ENCODE peak calls at places on chromosomes 5 and 9, in five cellular contexts. One of them, this sample, is unnamed.

GRCh38 chr5:152124413-152125082 is 199.9 kb upstream of the GLRA1 start:
- DNase-seq in mammary epithelial cell: no peak
- DNase-seq in heart left ventricle: no peak
- DNase-seq in osteocyte: no peak
- DNase-seq in tibial artery: no peak
- DNase-seq in this sample: no peak

GRCh38 chr5:83895860-83896259 is 175.2 kb upstream of the HAPLN1 start:
- DNase-seq in mammary epithelial cell: peak
- DNase-seq in heart left ventricle: no peak
- DNase-seq in osteocyte: no peak
- DNase-seq in tibial artery: no peak
- DNase-seq in this sample: no peak

GRCh38 chr5:127518319-127518621 is 830 bp downstream of the PRRC1 start:
- DNase-seq in mammary epithelial cell: peak
- DNase-seq in heart left ventricle: no peak
- DNase-seq in osteocyte: no peak
- DNase-seq in tibial artery: no peak
- DNase-seq in this sample: no peak

GRCh38 chr5:59188415-59189225 is 605.7 kb downstream of the RAB3C start:
- DNase-seq in mammary epithelial cell: peak
- DNase-seq in heart left ventricle: peak
- DNase-seq in osteocyte: peak
- DNase-seq in tibial artery: peak
- DNase-seq in this sample: peak

GRCh38 chr5:123776761-123777160 is 264.8 kb downstream of the CSNK1G3 start:
- DNase-seq in mammary epithelial cell: peak
- DNase-seq in heart left ventricle: no peak
- DNase-seq in osteocyte: no peak
- DNase-seq in tibial artery: no peak
- DNase-seq in this sample: no peak

GRCh38 chr9:81474792-81475191 is 214.6 kb downstream of the TLE1 start:
- DNase-seq in mammary epithelial cell: no peak
- DNase-seq in heart left ventricle: no peak
- DNase-seq in osteocyte: no peak
- DNase-seq in tibial artery: no peak
- DNase-seq in this sample: no peak

GRCh38 chr5:16502866-16503265 is 37.3 kb upstream of the ZNF622 start:
- DNase-seq in mammary epithelial cell: peak
- DNase-seq in heart left ventricle: no peak
- DNase-seq in osteocyte: no peak
- DNase-seq in tibial artery: no peak
- DNase-seq in this sample: no peak

GRCh38 chr9:126471084-126471611 is 142.6 kb upstream of the LMX1B start:
- DNase-seq in mammary epithelial cell: no peak
- DNase-seq in heart left ventricle: peak
- DNase-seq in osteocyte: no peak
- DNase-seq in tibial artery: peak
- DNase-seq in this sample: no peak

GRCh38 chr5:106017243-106017857 is 1653.4 kb downstream of the EFNA5 start:
- DNase-seq in mammary epithelial cell: no peak
- DNase-seq in heart left ventricle: no peak
- DNase-seq in osteocyte: no peak
- DNase-seq in tibial artery: no peak
- DNase-seq in this sample: no peak

GRCh38 chr9:123406691-123407536 is 50.9 kb downstream of the CRB2 start:
- DNase-seq in mammary epithelial cell: no peak
- DNase-seq in heart left ventricle: no peak
- DNase-seq in osteocyte: no peak
- DNase-seq in tibial artery: no peak
- DNase-seq in this sample: no peak

GRCh38 chr9:20728493-20729220 is 44.6 kb downstream of the FOCAD start:
- DNase-seq in mammary epithelial cell: no peak
- DNase-seq in heart left ventricle: no peak
- DNase-seq in osteocyte: no peak
- DNase-seq in tibial artery: no peak
- DNase-seq in this sample: no peak

GRCh38 chr5:60585618-60586017 is 114.3 kb downstream of the DEPDC1B start:
- DNase-seq in mammary epithelial cell: no peak
- DNase-seq in heart left ventricle: no peak
- DNase-seq in osteocyte: no peak
- DNase-seq in tibial artery: no peak
- DNase-seq in this sample: no peak

GRCh38 chr5:60584304-60584703 is 115.7 kb downstream of the DEPDC1B start:
- DNase-seq in mammary epithelial cell: no peak
- DNase-seq in heart left ventricle: no peak
- DNase-seq in osteocyte: no peak
- DNase-seq in tibial artery: no peak
- DNase-seq in this sample: no peak

GRCh38 chr5:60590172-60590571 is 109.8 kb downstream of the DEPDC1B start:
- DNase-seq in mammary epithelial cell: no peak
- DNase-seq in heart left ventricle: no peak
- DNase-seq in osteocyte: no peak
- DNase-seq in tibial artery: no peak
- DNase-seq in this sample: no peak

GRCh38 chr5:60583598-60583997 is 116.4 kb downstream of the DEPDC1B start:
- DNase-seq in mammary epithelial cell: no peak
- DNase-seq in heart left ventricle: no peak
- DNase-seq in osteocyte: no peak
- DNase-seq in tibial artery: no peak
- DNase-seq in this sample: no peak

DNA sequence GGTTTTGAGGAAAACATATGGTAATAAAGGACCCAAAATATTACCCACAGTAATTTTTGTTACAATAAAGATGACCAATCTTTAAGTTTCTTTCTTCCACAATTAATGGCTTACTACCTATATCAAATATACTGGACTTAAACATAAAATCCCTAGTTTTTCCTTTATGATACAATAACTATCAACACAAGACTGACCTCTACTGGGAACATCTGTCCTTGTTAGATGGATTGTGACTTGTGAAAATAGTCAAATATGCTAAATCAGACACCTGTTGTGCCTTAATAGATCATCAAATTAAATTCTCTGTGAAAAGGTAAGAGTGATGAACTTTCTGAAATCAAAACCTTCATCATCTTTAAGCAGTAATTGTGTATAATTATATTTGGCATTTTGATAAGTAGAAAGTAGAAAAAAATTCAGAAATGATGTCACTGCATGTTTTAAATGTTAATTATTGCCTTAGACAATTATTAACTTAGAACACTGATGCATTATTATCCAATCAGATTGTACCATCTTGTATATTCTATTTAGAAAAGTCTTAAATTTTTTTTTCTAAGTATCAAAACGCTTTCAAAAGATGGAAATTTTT is 113.6 kb downstream of the DEPDC1B start:
- DNase-seq in mammary epithelial cell: no peak
- DNase-seq in heart left ventricle: no peak
- DNase-seq in osteocyte: no peak
- DNase-seq in tibial artery: no peak
- DNase-seq in this sample: no peak
- TF ChIP-seq CTCF in mammary epithelial cell: peak
- TF ChIP-seq CTCF in heart left ventricle: peak
- TF ChIP-seq CTCF in osteocyte: peak
- TF ChIP-seq CTCF in tibial artery: peak
- TF ChIP-seq CTCF in this sample: peak

GRCh38 chr5:116506448-116506847 is 68.2 kb downstream of the SEMA6A start:
- DNase-seq in mammary epithelial cell: no peak
- DNase-seq in heart left ventricle: no peak
- DNase-seq in osteocyte: no peak
- DNase-seq in tibial artery: no peak
- DNase-seq in this sample: no peak

GRCh38 chr5:116504593-116504992 is 70.0 kb downstream of the SEMA6A start:
- DNase-seq in mammary epithelial cell: no peak
- DNase-seq in heart left ventricle: no peak
- DNase-seq in osteocyte: no peak
- DNase-seq in tibial artery: no peak
- DNase-seq in this sample: no peak

GRCh38 chr5:116498478-116498877 is 76.1 kb downstream of the SEMA6A start:
- DNase-seq in mammary epithelial cell: no peak
- DNase-seq in heart left ventricle: no peak
- DNase-seq in osteocyte: no peak
- DNase-seq in tibial artery: no peak
- DNase-seq in this sample: peak

GRCh38 chr5:116502097-116502496 is 72.5 kb downstream of the SEMA6A start:
- DNase-seq in mammary epithelial cell: no peak
- DNase-seq in heart left ventricle: no peak
- DNase-seq in osteocyte: no peak
- DNase-seq in tibial artery: no peak
- DNase-seq in this sample: no peak

GRCh38 chr5:116502616-116503015 is 72.0 kb downstream of the SEMA6A start:
- DNase-seq in mammary epithelial cell: no peak
- DNase-seq in heart left ventricle: no peak
- DNase-seq in osteocyte: no peak
- DNase-seq in tibial artery: no peak
- DNase-seq in this sample: no peak
- TF ChIP-seq CTCF in mammary epithelial cell: no peak
- TF ChIP-seq CTCF in heart left ventricle: no peak
- TF ChIP-seq CTCF in osteocyte: no peak
- TF ChIP-seq CTCF in tibial artery: no peak
- TF ChIP-seq CTCF in this sample: no peak

GRCh38 chr9:137836151-137836830 is 41.3 kb upstream of the CACNA1B start:
- DNase-seq in mammary epithelial cell: no peak
- DNase-seq in heart left ventricle: no peak
- DNase-seq in osteocyte: no peak
- DNase-seq in tibial artery: no peak
- DNase-seq in this sample: no peak
- TF ChIP-seq CTCF in mammary epithelial cell: no peak
- TF ChIP-seq CTCF in heart left ventricle: no peak
- TF ChIP-seq CTCF in osteocyte: no peak
- TF ChIP-seq CTCF in tibial artery: no peak
- TF ChIP-seq CTCF in this sample: no peak

DNA sequence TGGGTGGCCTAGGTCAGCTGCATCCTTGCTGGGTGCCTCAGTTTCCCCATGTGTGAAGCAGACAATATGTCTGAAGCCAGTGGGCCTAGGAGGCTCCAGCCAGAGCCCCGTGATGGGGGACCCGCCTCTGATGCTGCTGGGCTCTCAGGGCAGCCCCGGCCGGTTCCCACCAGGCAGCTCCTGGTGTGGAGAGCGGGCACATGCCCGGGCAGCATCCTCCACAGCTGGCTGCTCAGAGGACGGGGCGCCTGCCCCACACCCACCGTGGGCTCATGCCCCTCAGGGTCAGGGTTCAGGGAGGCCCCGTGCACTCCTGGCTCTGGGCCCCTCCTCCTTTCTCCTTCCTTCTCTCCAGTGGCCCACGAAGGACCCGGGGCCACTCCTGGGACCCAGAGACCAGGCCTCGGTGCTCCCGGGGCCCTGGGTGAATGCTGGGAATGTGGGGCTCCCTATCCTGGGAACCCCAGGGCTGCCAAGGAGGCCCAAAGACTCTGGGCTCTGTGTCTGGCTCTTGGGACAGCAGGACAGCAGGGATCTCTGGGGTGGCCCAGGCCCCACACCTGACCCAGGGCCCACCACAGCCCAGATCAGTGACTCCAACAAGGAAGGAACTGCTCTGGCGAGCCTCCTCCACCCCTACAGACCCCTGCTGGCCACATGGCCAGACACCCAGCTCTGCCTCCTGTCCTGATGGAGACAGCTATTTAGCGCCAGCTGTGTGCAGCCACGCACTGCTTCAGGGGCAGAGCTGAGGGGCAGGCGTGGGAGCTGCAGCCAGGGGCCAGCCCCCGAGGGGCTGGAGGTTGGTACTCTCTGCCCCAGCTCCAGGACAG is 39.5 kb upstream of the EGFL7 start:
- DNase-seq in mammary epithelial cell: peak
- DNase-seq in heart left ventricle: peak
- DNase-seq in osteocyte: no peak
- DNase-seq in tibial artery: no peak
- DNase-seq in this sample: no peak
- TF ChIP-seq CTCF in mammary epithelial cell: peak
- TF ChIP-seq CTCF in heart left ventricle: no peak
- TF ChIP-seq CTCF in osteocyte: no peak
- TF ChIP-seq CTCF in tibial artery: no peak
- TF ChIP-seq CTCF in this sample: no peak

GRCh38 chr9:17216011-17216410 is 81.2 kb downstream of the CNTLN start:
- DNase-seq in mammary epithelial cell: peak
- DNase-seq in heart left ventricle: no peak
- DNase-seq in osteocyte: no peak
- DNase-seq in tibial artery: no peak
- DNase-seq in this sample: no peak

GRCh38 chr9:17222932-17223331 is 88.1 kb downstream of the CNTLN start:
- DNase-seq in mammary epithelial cell: peak
- DNase-seq in heart left ventricle: no peak
- DNase-seq in osteocyte: no peak
- DNase-seq in tibial artery: no peak
- DNase-seq in this sample: no peak

DNA sequence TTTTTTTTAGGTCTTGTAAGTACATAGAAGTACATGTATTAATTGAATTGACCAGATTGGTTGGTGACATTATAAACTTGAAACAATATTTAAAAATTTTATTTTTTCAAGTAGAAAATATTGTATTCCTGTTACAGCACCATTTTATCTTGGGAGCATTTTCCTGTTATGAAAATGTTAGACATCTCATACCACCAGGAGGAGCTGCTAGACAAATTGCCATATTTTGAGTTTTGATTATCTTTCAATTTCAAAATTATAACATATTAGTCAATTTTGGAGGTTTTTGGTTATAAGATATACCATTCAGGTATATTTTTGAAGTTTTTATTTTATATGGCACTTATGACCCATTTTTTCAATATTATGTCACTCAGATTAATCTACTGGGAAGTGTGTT is 84.4 kb downstream of the CNTLN start:
- DNase-seq in mammary epithelial cell: no peak
- DNase-seq in heart left ventricle: no peak
- DNase-seq in osteocyte: no peak
- DNase-seq in tibial artery: no peak
- DNase-seq in this sample: no peak
- TF ChIP-seq CTCF in mammary epithelial cell: peak
- TF ChIP-seq CTCF in heart left ventricle: no peak
- TF ChIP-seq CTCF in osteocyte: peak
- TF ChIP-seq CTCF in tibial artery: no peak
- TF ChIP-seq CTCF in this sample: no peak

DNA sequence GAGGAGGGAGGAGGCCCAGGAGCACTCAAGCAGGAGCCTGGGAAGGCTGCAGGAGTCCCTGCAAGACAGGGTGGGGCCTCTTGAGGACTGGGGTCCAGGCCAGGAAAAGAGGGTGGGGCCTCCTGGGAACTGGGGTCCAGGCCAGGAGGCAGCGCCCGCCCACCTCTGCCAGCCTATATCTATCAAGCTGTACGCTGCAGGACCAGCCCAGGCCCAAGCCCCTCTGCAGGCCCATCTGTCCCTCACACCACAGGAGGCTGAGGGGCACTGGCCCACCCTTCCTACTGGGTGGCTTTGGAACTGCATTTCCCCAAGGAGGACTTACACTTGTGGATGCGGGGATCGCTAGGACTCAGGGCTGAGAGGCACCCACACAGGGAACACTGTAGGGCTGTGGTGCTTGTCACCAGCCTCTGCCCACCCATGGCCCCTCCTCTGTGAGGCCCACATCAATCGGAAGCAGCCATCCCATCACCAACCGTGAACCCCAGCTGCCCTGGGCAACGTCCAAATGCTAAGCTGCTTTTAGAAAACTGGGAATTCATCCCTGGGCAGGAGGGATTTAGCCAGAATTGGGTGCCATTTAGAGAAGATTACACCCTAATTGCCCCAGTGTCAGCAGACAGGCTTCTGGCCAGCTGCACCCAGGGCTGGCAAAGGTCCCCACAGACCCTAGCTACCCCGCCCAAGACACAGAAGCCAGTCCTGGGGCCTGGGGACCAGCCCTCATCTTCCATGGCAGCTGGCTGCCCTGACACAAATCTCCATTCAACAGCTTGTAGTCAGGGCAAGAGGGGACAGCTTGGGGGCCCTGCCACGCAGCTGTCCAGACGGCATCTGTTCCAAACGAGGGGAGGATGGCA is 15.3 kb downstream of the BICD2 start:
- DNase-seq in mammary epithelial cell: no peak
- DNase-seq in heart left ventricle: no peak
- DNase-seq in osteocyte: no peak
- DNase-seq in tibial artery: no peak
- DNase-seq in this sample: no peak
- TF ChIP-seq CTCF in mammary epithelial cell: no peak
- TF ChIP-seq CTCF in heart left ventricle: no peak
- TF ChIP-seq CTCF in osteocyte: no peak
- TF ChIP-seq CTCF in tibial artery: no peak
- TF ChIP-seq CTCF in this sample: no peak